ENCODE peak calls at places on chromosome 20, in four cellular contexts. B is sigmoid colon, C is HL-60, V is hippocampal formation. Q is an unnamed sample.

GRCh38 chr20:8427419-8428065 is 295.5 kb downstream of the PLCB1 start:
- DNase-seq in B (no peak), C (peak), V (no peak), Q (no peak)

GRCh38 chr20:25361287-25361683 is 29.4 kb downstream of the ABHD12 start:
- DNase-seq in B (no peak), C (no peak), V (no peak), Q (no peak)

GRCh38 chr20:63553251-63553932 is 567 bp upstream of the FNDC11 start:
- DNase-seq in B (peak), C (no peak), V (no peak), Q (peak)

GRCh38 chr20:36439040-36439730 is 102.1 kb upstream of the MYL9 start:
- DNase-seq in B (no peak), C (no peak), V (peak), Q (peak)

GRCh38 chr20:967796-968742 is 34.0 kb downstream of the RSPO4 start:
- DNase-seq in B (no peak), C (peak), V (no peak), Q (no peak)

GRCh38 chr20:23415958-23416583 is 5.2 kb downstream of the NAPB start:
- DNase-seq in B (no peak), C (no peak), V (no peak), Q (no peak)

GRCh38 chr20:6704132-6704861 is 63.2 kb upstream of the BMP2 start:
- DNase-seq in B (no peak), C (no peak), V (no peak), Q (no peak)

GRCh38 chr20:1281279-1282057 is 15.4 kb downstream of the SNPH start:
- DNase-seq in B (peak), C (no peak), V (no peak), Q (no peak)

GRCh38 chr20:63848003-63848911 is 13.0 kb upstream of the ABHD16B start:
- DNase-seq in B (no peak), C (no peak), V (no peak), Q (peak)

GRCh38 chr20:63944078-63944941 is 11.9 kb downstream of the UCKL1 start:
- DNase-seq in B (peak), C (no peak), V (no peak), Q (peak)

GRCh38 chr20:58585753-58586540 is 65.1 kb upstream of the STX16 start:
- DNase-seq in B (peak), C (no peak), V (no peak), Q (no peak)

GRCh38 chr20:57188576-57189079 is 77.8 kb downstream of the BMP7 start:
- DNase-seq in B (no peak), C (no peak), V (no peak), Q (no peak)

GRCh38 chr20:6692566-6693168 is 74.8 kb upstream of the BMP2 start:
- DNase-seq in B (no peak), C (no peak), V (no peak), Q (no peak)

GRCh38 chr20:47551240-47551639 is 49.6 kb downstream of the NCOA3 start:
- DNase-seq in B (no peak), C (no peak), V (no peak), Q (no peak)

GRCh38 chr20:14360386-14360785 is 23.0 kb upstream of the FLRT3 start:
- DNase-seq in B (no peak), C (no peak), V (no peak), Q (no peak)

GRCh38 chr20:62318411-62319345 is 15.9 kb downstream of the ADRM1 start:
- DNase-seq in B (no peak), C (no peak), V (no peak), Q (no peak)

Q was measured in spleen.